ENCODE peak calls at places on chromosomes 2 and 18, in four cellular contexts. K is OCI-LY7, A is adrenal gland, U is neuronal stem cell. N is an unnamed sample. For H3K4me1 and H3K36me3, the result is how much of the 10 kb centered on the place peaks cover.

GRCh38 chr18:67144342-67144741 is 372.2 kb downstream of the DSEL start:
- DNase-seq in A (no peak), K (no peak), U (no peak), N (no peak)

GRCh38 chr2:62071126-62071598 is 124.8 kb upstream of the B3GNT2 start:
- DNase-seq in A (no peak), K (no peak), U (no peak), N (no peak)

GRCh38 chr2:219603784-219604183 is 6.1 kb downstream of the STK11IP start:
- DNase-seq in K (no peak), U (no peak), A (no peak), N (no peak)

GRCh38 chr2:157899125-157899839 is 23.2 kb upstream of the ACVR1 start:
- DNase-seq in A (no peak), U (no peak), K (no peak), N (no peak)

GRCh38 chr2:240647503-240648154 is 22.3 kb downstream of the GPR35 start:
- DNase-seq in A (no peak), K (no peak), U (no peak), N (no peak)

GRCh38 chr2:85272357-85272756 is 55.4 kb downstream of the TGOLN2 start:
- DNase-seq in K (no peak), A (no peak), U (no peak), N (no peak)

GRCh38 chr18:51643483-51643882 is 446.0 kb upstream of the MEX3C start:
- DNase-seq in A (no peak), K (no peak), U (no peak), N (no peak)

GRCh38 chr18:74457043-74457742 is at the start of gene DIPK1C:
- DNase-seq in K (no peak), U (no peak), A (no peak), N (no peak)

GRCh38 chr2:197339496-197340220 is 29.1 kb upstream of the ANKRD44 start:
- DNase-seq in U (no peak), K (no peak), A (no peak), N (no peak)

GRCh38 chr2:197293252-197294007 is 17.1 kb downstream of the ANKRD44 start:
- DNase-seq in A (no peak), K (peak), U (no peak), N (peak)

GRCh38 chr2:113818382-113818951 is 62.0 kb upstream of the SLC35F5 start:
- DNase-seq in U (peak), K (no peak), A (peak), N (peak)

GRCh38 chr2:1569879-1570450 is 156.7 kb downstream of the TPO start:
- DNase-seq in U (no peak), A (no peak), K (no peak), N (no peak)

GRCh38 chr2:72579595-72580180 is 246.1 kb downstream of the EXOC6B start:
- DNase-seq in K (peak), U (peak), A (no peak), N (no peak)

GRCh38 chr2:24337958-24338357 is 22.4 kb downstream of the ITSN2 start:
- DNase-seq in A (no peak), U (no peak), K (no peak), N (no peak)

GRCh38 chr18:47591429-47591828 is 339.0 kb downstream of the SMAD2 start:
- DNase-seq in K (no peak), U (no peak), A (no peak), N (no peak)

GRCh38 chr2:196696423-196697073 is 57.0 kb downstream of the CCDC150 start:
- DNase-seq in K (no peak), U (no peak), A (no peak), N (no peak)

GRCh38 chr2:177241771-177242135 is 22.8 kb downstream of the NFE2L2 start:
- DNase-seq in K (no peak), U (no peak), A (no peak), N (no peak)
- H3K4me3 ChIP-seq in K (no peak), U (no peak), A (peak), N (peak)

DNA sequence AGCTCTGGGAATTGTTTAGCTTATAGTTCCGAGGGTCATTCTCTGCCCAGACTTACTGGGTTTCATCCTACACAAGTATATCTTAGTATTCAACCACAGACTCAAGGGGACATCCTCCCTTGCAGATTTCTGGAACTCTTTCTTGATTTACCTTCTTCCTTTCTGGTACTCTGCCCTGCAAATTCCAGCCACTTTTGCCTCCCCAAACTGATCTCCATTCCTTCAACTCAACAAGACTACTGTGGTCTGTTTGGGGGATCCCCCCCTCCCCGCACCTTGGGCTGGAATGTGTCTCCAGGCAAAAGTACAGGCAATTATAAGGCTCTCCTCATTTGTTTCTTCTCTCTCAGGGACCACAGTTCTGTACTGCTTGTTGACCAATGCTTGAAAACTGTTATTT is 13.4 kb downstream of the PHOSPHO2 start:
- DNase-seq in A (no peak), U (no peak), K (no peak), N (no peak)
- H3K4me1 ChIP-seq in A (under half), U (under half), K (under half), N (under half)

GRCh38 chr2:222939208-222939846 is 78.5 kb downstream of the ACSL3 start:
- DNase-seq in A (peak), K (peak), U (peak), N (peak)
- H3K36me3 ChIP-seq in A (under half), K (half or more), U (under half), N (under half)

GRCh38 chr2:200599206-200599605 is 13.4 kb downstream of the AOX1 start:
- DNase-seq in A (no peak), K (no peak), U (no peak), N (no peak)

GRCh38 chr2:200596774-200597173 is 11.0 kb downstream of the AOX1 start:
- DNase-seq in U (no peak), K (no peak), A (no peak), N (no peak)

GRCh38 chr2:200602584-200602983 is 16.8 kb downstream of the AOX1 start:
- DNase-seq in A (no peak), K (no peak), U (no peak), N (no peak)

GRCh38 chr2:200603972-200604371 is 18.2 kb downstream of the AOX1 start:
- DNase-seq in K (no peak), U (no peak), A (no peak), N (peak)

GRCh38 chr2:200600549-200601212 is 14.9 kb downstream of the AOX1 start:
- DNase-seq in A (no peak), U (no peak), K (no peak), N (no peak)
- H3K4me3 ChIP-seq in A (no peak), U (no peak), K (no peak), N (peak)

GRCh38 chr2:234571620-234572407 is 74.9 kb upstream of the ARL4C start:
- DNase-seq in A (no peak), K (peak), U (no peak), N (no peak)

GRCh38 chr2:234566622-234567021 is 69.7 kb upstream of the ARL4C start:
- DNase-seq in U (no peak), K (no peak), A (no peak), N (no peak)

GRCh38 chr2:234569776-234570430 is 73.0 kb upstream of the ARL4C start:
- DNase-seq in A (no peak), K (no peak), U (no peak), N (no peak)

GRCh38 chr2:234565842-234566619 is 69.2 kb upstream of the ARL4C start:
- DNase-seq in K (no peak), U (no peak), A (no peak), N (no peak)

DNA sequence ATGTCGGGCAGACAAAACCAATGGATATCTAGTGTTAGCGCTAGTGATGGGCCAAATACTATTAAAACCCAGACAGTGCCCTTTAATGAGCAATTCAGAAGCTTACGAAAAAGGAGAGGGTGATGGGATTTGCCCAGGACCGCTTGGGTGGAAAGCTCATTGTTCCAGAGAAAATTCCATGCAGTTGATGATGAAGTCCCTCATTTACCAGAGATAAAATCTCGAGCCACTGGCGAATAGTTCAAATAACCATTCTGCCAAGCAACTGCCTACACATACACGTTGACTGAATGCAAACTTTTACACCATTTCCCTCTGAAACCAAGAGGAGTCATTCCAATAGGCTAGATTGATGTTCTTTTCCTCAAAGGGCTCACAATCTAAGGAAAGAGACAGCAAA is 73.6 kb upstream of the ARL4C start:
- DNase-seq in K (no peak), A (no peak), U (no peak), N (no peak)
- H3K4me1 ChIP-seq in K (under half), A (under half), U (under half), N (under half)

GRCh38 chr2:127954857-127955256 is 69.1 kb upstream of the AMMECR1L start:
- DNase-seq in K (no peak), U (no peak), A (no peak), N (no peak)
- H3K36me3 ChIP-seq in K (half or more), U (under half), A (under half), N (under half)

GRCh38 chr2:231123362-231123898 is 1.4 kb downstream of the HTR2B start:
- DNase-seq in A (no peak), K (no peak), U (no peak), N (peak)
- H3K4me3 ChIP-seq in A (peak), K (no peak), U (no peak), N (peak)

GRCh38 chr2:136065384-136065783 is 52.6 kb downstream of the CXCR4 start:
- DNase-seq in A (no peak), U (no peak), K (no peak), N (peak)

GRCh38 chr2:136067465-136067864 is 50.5 kb downstream of the CXCR4 start:
- DNase-seq in U (no peak), K (no peak), A (no peak), N (no peak)

GRCh38 chr2:136068828-136069227 is 49.1 kb downstream of the CXCR4 start:
- DNase-seq in K (peak), A (no peak), U (no peak), N (no peak)

GRCh38 chr2:136067897-136068540 is 49.9 kb downstream of the CXCR4 start:
- DNase-seq in K (no peak), A (no peak), U (no peak), N (no peak)

DNA sequence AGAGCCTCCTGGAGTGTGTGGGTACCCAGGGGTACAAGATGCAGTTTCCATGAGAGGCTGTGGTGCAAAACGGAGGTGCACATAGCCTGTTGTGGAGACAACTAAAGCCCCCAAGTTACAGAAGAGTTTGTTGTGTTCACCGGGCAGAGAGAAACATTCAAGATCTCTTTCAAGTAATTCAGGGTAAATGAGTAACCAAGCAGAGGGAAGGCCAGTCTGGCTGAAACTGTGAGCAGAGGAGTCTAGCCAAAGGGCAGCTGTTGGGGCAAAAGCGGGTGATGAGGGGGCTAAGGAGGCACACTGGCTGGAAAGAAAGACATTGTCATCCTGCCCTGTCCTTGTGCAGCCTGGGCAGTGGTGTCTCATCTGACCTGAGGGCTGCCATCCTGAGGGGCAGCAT is 52.0 kb downstream of the CXCR4 start:
- DNase-seq in U (no peak), K (no peak), A (no peak), N (no peak)
- H3K4me1 ChIP-seq in U (under half), K (under half), A (under half), N (under half)